ENCODE peak calls at places on chromosomes 12 and 14, in seven cellular contexts. P is adrenal gland, O is HCT116, T is A673, K is T-helper 17 cell, V is MM.1S, S is esophagus squamous epithelium. C is an unnamed sample.

GRCh38 chr12:25833657-25834056 is 124.8 kb upstream of the RASSF8 start:
- DNase-seq in P (no peak), O (no peak), T (no peak), K (no peak), V (no peak), S (no peak), C (no peak)

GRCh38 chr12:53207042-53207441 is at the start of gene ITGB7:
- DNase-seq in P (no peak), O (no peak), T (no peak), K (peak; percentile 48), V (peak; percentile 92), S (no peak), C (peak; percentile 70)

GRCh38 chr12:96034631-96035282 is 630 bp downstream of the LTA4H start:
- DNase-seq in P (peak; percentile 35), O (no peak), T (peak; percentile 25), K (no peak), V (no peak), S (no peak), C (no peak)

GRCh38 chr12:29256598-29256997 is 107.5 kb downstream of the FAR2 start:
- DNase-seq in P (no peak), O (no peak), T (no peak), K (no peak), V (no peak), S (no peak), C (no peak)

GRCh38 chr14:36518031-36518585 is 1.9 kb downstream of the NKX2-1 start:
- DNase-seq in P (no peak), O (no peak), T (no peak), K (no peak), V (no peak), S (no peak), C (no peak)

GRCh38 chr12:123634142-123634561 is 523 bp downstream of the GTF2H3 start:
- DNase-seq in P (no peak), O (no peak), T (no peak), K (no peak), V (no peak), S (no peak), C (no peak)

GRCh38 chr14:68910540-68910939 is 68.6 kb downstream of the ACTN1 start:
- DNase-seq in P (no peak), O (no peak), T (peak; percentile 37), K (no peak), V (no peak), S (no peak), C (no peak)

GRCh38 chr12:52232233-52232915 is 669 bp upstream of the KRT7 start:
- DNase-seq in P (no peak), O (no peak), T (no peak), K (no peak), V (no peak), S (no peak), C (no peak)

GRCh38 chr14:103828315-103828967 is 18.9 kb downstream of the PPP1R13B start:
- DNase-seq in P (peak; percentile 66), O (no peak), T (no peak), K (no peak), V (no peak), S (no peak), C (no peak)

GRCh38 chr14:52153939-52154338 is 85.1 kb upstream of the NID2 start:
- DNase-seq in P (no peak), O (no peak), T (no peak), K (no peak), V (no peak), S (no peak), C (no peak)

GRCh38 chr14:59897757-59898383 is 22.1 kb upstream of the LRRC9 start:
- DNase-seq in P (peak; percentile 29), O (peak; percentile 10), T (peak; percentile 67), K (no peak), V (no peak), S (no peak), C (no peak)

GRCh38 chr12:98417303-98417702 is 98.1 kb upstream of the TMPO start:
- DNase-seq in P (peak; percentile 23), O (no peak), T (no peak), K (no peak), V (no peak), S (no peak), C (no peak)

GRCh38 chr12:32290411-32290810 is 108.9 kb upstream of the FGD4 start:
- DNase-seq in P (no peak), O (no peak), T (no peak), K (no peak), V (no peak), S (no peak), C (no peak)

GRCh38 chr12:48824112-48824511 is 5.8 kb downstream of the CACNB3 start:
- DNase-seq in P (no peak), O (no peak), T (no peak), K (no peak), V (peak; percentile 89), S (no peak), C (no peak)
- H3K9me3 ChIP-seq in P (no peaks in the 10 kb centered on the region), O (no peaks in the 10 kb centered on the region), T (no peaks in the 10 kb centered on the region), K (no peaks in the 10 kb centered on the region), V (no peaks in the 10 kb centered on the region), S (no peaks in the 10 kb centered on the region), C (no peaks in the 10 kb centered on the region)

GRCh38 chr12:47776471-47777143 is 3.6 kb downstream of the SLC48A1 start:
- DNase-seq in P (no peak), O (no peak), T (no peak), K (no peak), V (no peak), S (no peak), C (no peak)
- H3K9me3 ChIP-seq in P (no peaks in the 10 kb centered on the region), O (no peaks in the 10 kb centered on the region), T (no peaks in the 10 kb centered on the region), K (no peaks in the 10 kb centered on the region), V (no peaks in the 10 kb centered on the region), S (no peaks in the 10 kb centered on the region), C (no peaks in the 10 kb centered on the region)

GRCh38 chr12:132926417-132926833 is 29.7 kb downstream of the ZNF605 start:
- DNase-seq in P (no peak), O (no peak), T (no peak), K (no peak), V (no peak), S (no peak), C (no peak)

GRCh38 chr12:132925597-132926416 is 30.3 kb downstream of the ZNF605 start:
- DNase-seq in P (no peak), O (no peak), T (no peak), K (no peak), V (no peak), S (no peak), C (no peak)

GRCh38 chr12:132923356-132923909 is 32.7 kb downstream of the ZNF605 start:
- DNase-seq in P (no peak), O (no peak), T (no peak), K (no peak), V (no peak), S (no peak), C (no peak)

GRCh38 chr12:132922676-132923075 is 33.4 kb downstream of the ZNF605 start:
- DNase-seq in P (no peak), O (no peak), T (no peak), K (no peak), V (no peak), S (no peak), C (no peak)

DNA sequence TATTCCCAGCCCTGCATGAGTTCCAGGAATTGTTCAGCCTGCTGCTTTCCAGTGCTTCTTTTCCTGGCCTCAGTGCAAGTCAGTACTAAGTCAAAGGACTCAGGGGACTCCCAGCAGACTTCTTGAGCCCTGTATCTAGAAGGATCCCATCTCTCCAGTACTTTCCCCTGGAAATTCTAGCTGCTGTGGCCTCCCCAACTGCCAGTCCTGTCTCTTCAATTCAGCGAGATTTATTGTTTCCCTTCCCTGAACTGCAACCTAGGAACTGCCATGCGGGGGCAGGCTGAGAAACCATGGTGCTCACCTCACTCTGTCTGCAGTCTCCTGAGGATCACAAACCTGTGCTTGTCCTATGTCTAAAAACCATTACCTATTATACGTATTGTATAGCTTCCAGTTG is 31.8 kb downstream of the ZNF605 start:
- DNase-seq in P (no peak), O (no peak), T (no peak), K (no peak), V (no peak), S (no peak), C (no peak)
- H3K9me3 ChIP-seq in P (peaks cover 43% of the 10 kb centered on the region), O (peaks cover 36% of the 10 kb centered on the region), T (peaks cover 86% of the 10 kb centered on the region), K (peaks cover 59% of the 10 kb centered on the region), V (no peaks in the 10 kb centered on the region), S (peaks cover 100% of the 10 kb centered on the region), C (peaks cover 47% of the 10 kb centered on the region)

GRCh38 chr14:37946819-37947218 is 260.9 kb upstream of the SSTR1 start:
- DNase-seq in P (no peak), O (no peak), T (no peak), K (no peak), V (no peak), S (no peak), C (no peak)

GRCh38 chr14:37945959-37946358 is 261.7 kb upstream of the SSTR1 start:
- DNase-seq in P (no peak), O (no peak), T (no peak), K (no peak), V (no peak), S (no peak), C (no peak)
- H3K9me3 ChIP-seq in P (no peaks in the 10 kb centered on the region), O (no peaks in the 10 kb centered on the region), T (peaks cover 9% of the 10 kb centered on the region), K (peaks cover 2% of the 10 kb centered on the region), V (no peaks in the 10 kb centered on the region), S (peaks cover 20% of the 10 kb centered on the region), C (no peaks in the 10 kb centered on the region)

DNA sequence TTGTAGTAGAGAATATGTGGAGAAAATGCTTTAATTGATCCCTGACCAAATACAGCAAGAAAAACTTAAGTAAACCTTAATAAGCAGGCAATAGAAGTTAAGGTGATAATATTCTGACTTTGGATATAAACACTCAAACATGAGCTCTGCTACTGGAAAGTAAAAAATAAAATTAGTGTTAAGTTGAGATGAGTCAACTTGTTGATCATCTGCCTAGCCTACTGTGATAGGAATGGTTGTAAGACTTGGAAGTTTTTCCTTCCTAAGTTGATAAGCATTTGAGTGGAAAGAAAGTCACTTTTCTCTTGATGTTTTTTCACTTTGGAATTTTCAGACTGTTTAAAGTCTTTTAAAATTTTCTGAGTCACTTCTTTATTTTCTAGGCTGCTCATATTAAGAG is 26.0 kb downstream of the ADIPOR2 start:
- DNase-seq in P (no peak), O (no peak), T (no peak), K (no peak), V (no peak), S (no peak), C (no peak)
- H3K9me3 ChIP-seq in P (no peaks in the 10 kb centered on the region), O (no peaks in the 10 kb centered on the region), T (no peaks in the 10 kb centered on the region), K (no peaks in the 10 kb centered on the region), V (no peaks in the 10 kb centered on the region), S (no peaks in the 10 kb centered on the region), C (no peaks in the 10 kb centered on the region)

C was measured in naive thymus-derived CD4-positive, alpha-beta T cell.